ENCODE peak calls at places on chromosomes 4 and X, in nine cellular contexts. J is neural progenitor cell, M is PC-3, S is HepG2, A is K562, I is HCT116, R is MM.1S, T is astrocyte, Y is PC-9. O is an unnamed sample.

GRCh38 chrX:96140796-96141195 is 543.8 kb upstream of the DIAPH2 start:
- DNase-seq in J (no peak), M (peak), S (no peak), A (no peak), I (no peak), R (no peak), T (no peak), Y (no peak), O (no peak)

GRCh38 chrX:50327235-50327634 is 122.7 kb downstream of the CCNB3 start:
- DNase-seq in J (no peak), M (no peak), S (no peak), A (no peak), I (no peak), R (no peak), T (no peak), Y (no peak), O (peak)

GRCh38 chrX:52995974-52996304 is 37.6 kb upstream of the FAM156A start:
- DNase-seq in J (no peak), M (no peak), S (no peak), A (no peak), I (no peak), R (no peak), T (no peak), Y (no peak), O (no peak)

GRCh38 chr4:4395849-4396627 is 9.1 kb downstream of the NSG1 start:
- DNase-seq in J (peak), M (no peak), S (peak), A (peak), I (no peak), R (no peak), T (peak), Y (no peak), O (peak)

GRCh38 chr4:143337600-143338287 is 1.1 kb downstream of the GAB1 start:
- DNase-seq in J (peak), M (peak), S (peak), A (peak), I (no peak), R (peak), T (peak), Y (peak), O (peak)

GRCh38 chrX:22746081-22746480 is 253.7 kb upstream of the DDX53 start:
- DNase-seq in J (no peak), M (no peak), S (no peak), A (no peak), I (no peak), R (no peak), T (no peak), Y (no peak), O (no peak)

GRCh38 chr4:15557806-15558550 is 88.3 kb downstream of the CC2D2A start:
- DNase-seq in J (no peak), M (no peak), S (no peak), A (no peak), I (no peak), R (no peak), T (no peak), Y (no peak), O (no peak)

GRCh38 chrX:2385224-2385623 is 115.6 kb downstream of the DHRSX start:
- DNase-seq in J (no peak), M (peak), S (no peak), A (no peak), I (peak), R (no peak), T (peak), Y (no peak), O (no peak)

GRCh38 chr4:90586799-90587198 is 459.6 kb downstream of the CCSER1 start:
- DNase-seq in J (no peak), M (no peak), S (no peak), A (no peak), I (no peak), R (no peak), T (no peak), Y (no peak), O (no peak)

GRCh38 chr4:70761276-70761816 is 39.6 kb downstream of the RUFY3 start:
- DNase-seq in J (no peak), M (peak), S (no peak), A (no peak), I (no peak), R (no peak), T (no peak), Y (no peak), O (no peak)

GRCh38 chr4:845836-846251 is 19.9 kb upstream of the CPLX1 start:
- DNase-seq in J (no peak), M (no peak), S (no peak), A (no peak), I (no peak), R (no peak), T (peak), Y (no peak), O (no peak)

DNA sequence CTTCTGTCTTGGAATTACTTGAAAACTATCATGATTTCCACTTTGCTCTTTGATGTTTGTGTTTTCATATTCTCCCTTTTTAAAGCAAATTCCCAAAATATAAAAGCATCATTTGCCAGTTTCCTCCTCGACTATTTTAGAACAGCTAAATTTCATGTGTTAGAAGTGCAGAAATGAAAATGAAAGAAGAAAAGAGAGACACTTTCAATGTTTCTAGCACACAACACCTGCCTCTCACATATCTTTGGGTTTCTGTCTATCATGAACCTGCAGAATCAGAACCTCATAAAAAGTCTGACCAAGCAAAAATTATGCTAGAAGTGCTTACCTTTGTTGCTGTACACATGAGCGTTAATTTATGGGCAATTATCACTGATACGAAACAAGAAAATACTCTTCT is 1.9 kb upstream of the NEUROG2 start:
- DNase-seq in J (no peak), M (no peak), S (no peak), A (no peak), I (no peak), R (peak), T (no peak), Y (no peak), O (no peak)
- TF ChIP-seq EZH2 in J (no peak), M (no peak), S (no peak), A (no peak), I (no peak), R (no peak), T (no peak), Y (no peak), O (no peak)

GRCh38 chr4:159158989-159159388 is 56.1 kb downstream of the RAPGEF2 start:
- DNase-seq in J (peak), M (no peak), S (no peak), A (no peak), I (no peak), R (no peak), T (no peak), Y (no peak), O (no peak)
- H3K4me3 ChIP-seq in J (peak), M (no peak), S (no peak), A (no peak), I (no peak), R (no peak), T (no peak), Y (no peak), O (no peak)

GRCh38 chr4:182144621-182145359 is 98.4 kb upstream of the TENM3 start:
- DNase-seq in J (peak), M (no peak), S (no peak), A (no peak), I (no peak), R (peak), T (no peak), Y (no peak), O (peak)

GRCh38 chr4:182142146-182143085 is 100.8 kb upstream of the TENM3 start:
- DNase-seq in J (peak), M (no peak), S (no peak), A (no peak), I (no peak), R (no peak), T (peak), Y (no peak), O (peak)

GRCh38 chr4:182145360-182145905 is 97.8 kb upstream of the TENM3 start:
- DNase-seq in J (peak), M (no peak), S (no peak), A (no peak), I (no peak), R (no peak), T (peak), Y (no peak), O (no peak)

GRCh38 chr4:182143086-182143821 is 99.9 kb upstream of the TENM3 start:
- DNase-seq in J (peak), M (no peak), S (no peak), A (no peak), I (no peak), R (no peak), T (peak), Y (no peak), O (no peak)

DNA sequence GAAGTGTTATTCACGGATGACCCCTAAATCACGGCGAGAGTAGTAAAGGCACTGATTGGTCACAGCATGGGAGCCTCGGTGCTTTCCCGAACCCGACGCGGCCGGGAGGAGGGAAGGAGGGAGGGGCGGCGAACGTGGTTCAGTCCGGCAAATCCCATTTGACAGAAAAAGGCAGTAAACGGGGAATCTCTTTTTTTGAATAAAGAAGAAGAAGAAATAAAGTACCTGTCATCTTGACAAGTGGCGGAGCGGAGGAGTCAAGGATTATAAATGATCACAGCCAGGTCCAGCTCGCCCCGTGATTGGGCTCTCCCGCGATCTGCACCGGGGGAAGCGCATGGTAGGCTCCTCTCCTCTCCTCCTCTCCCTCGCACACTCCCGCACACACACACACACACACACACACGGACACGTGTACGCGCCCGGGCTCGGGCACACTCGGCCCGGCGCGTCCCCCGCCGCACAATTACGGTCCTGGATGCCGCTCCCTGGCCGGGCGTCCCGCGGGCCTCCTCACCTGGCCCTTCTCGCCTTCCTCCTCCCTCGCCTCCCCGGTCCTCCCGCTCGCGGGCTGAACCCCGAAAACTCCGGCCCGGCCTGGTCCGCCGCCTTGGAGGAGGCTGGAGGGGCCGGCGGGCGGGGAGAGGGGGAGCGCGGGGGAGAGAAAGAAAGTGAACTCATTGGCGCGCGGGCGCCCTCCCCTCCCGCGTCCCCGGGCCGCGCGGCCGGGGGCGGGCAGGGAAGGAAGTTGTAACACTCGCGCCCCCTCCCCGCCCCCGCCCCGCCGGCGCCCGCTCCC is 99.2 kb upstream of the TENM3 start:
- DNase-seq in J (peak), M (peak), S (no peak), A (no peak), I (no peak), R (peak), T (peak), Y (no peak), O (peak)
- TF ChIP-seq EZH2 in J (no peak), M (peak), S (peak), A (no peak), I (no peak), R (no peak), T (no peak), Y (no peak), O (no peak)

GRCh38 chr4:153466637-153467153 is 535 bp downstream of the TMEM131L start:
- DNase-seq in J (peak), M (no peak), S (no peak), A (no peak), I (no peak), R (no peak), T (no peak), Y (no peak), O (no peak)

GRCh38 chr4:153464068-153464467 is 2.1 kb upstream of the TMEM131L start:
- DNase-seq in J (no peak), M (peak), S (no peak), A (peak), I (no peak), R (no peak), T (no peak), Y (no peak), O (peak)

GRCh38 chr4:153465583-153465921 is 608 bp upstream of the TMEM131L start:
- DNase-seq in J (peak), M (peak), S (peak), A (peak), I (peak), R (peak), T (no peak), Y (peak), O (peak)

GRCh38 chr4:153465922-153466636 is at the start of gene TMEM131L:
- DNase-seq in J (peak), M (peak), S (peak), A (peak), I (peak), R (peak), T (no peak), Y (peak), O (peak)

GRCh38 chr4:153465145-153465544 is 1.0 kb upstream of the TMEM131L start:
- DNase-seq in J (no peak), M (no peak), S (no peak), A (no peak), I (no peak), R (no peak), T (no peak), Y (no peak), O (peak)
- H3K4me3 ChIP-seq in J (peak), M (peak), S (peak), A (no peak), I (peak), R (peak), T (peak), Y (peak), O (peak)

GRCh38 chrX:114582264-114582632 is 1.6 kb upstream of the HTR2C start:
- DNase-seq in J (peak), M (no peak), S (no peak), A (no peak), I (no peak), R (no peak), T (no peak), Y (no peak), O (no peak)
- TF ChIP-seq EZH2 in J (peak), M (no peak), S (no peak), A (no peak), I (no peak), R (no peak), T (no peak), Y (no peak), O (no peak)

DNA sequence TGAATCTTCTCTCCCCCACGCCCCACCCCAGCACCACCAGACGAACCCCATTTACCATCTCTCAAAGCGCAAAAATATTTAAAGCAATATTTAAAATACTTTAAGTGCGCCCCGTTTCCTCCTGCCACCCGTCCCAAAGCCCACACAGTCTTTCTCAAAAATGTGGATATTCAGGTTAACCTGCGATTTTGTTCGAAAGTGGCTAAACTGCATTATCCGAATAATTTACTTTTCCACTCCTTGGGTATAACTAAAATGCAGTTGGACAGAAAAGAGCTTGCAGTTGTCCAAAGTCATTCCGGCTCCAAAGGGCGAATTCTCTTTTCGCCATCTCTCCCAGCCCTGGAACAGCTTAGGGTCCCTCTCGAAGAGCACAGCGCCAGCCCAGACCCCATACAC is 662 bp downstream of the SMIM43 start:
- DNase-seq in J (no peak), M (no peak), S (no peak), A (no peak), I (no peak), R (no peak), T (no peak), Y (no peak), O (no peak)
- H3K4me3 ChIP-seq in J (peak), M (no peak), S (no peak), A (no peak), I (no peak), R (no peak), T (peak), Y (no peak), O (peak)

DNA sequence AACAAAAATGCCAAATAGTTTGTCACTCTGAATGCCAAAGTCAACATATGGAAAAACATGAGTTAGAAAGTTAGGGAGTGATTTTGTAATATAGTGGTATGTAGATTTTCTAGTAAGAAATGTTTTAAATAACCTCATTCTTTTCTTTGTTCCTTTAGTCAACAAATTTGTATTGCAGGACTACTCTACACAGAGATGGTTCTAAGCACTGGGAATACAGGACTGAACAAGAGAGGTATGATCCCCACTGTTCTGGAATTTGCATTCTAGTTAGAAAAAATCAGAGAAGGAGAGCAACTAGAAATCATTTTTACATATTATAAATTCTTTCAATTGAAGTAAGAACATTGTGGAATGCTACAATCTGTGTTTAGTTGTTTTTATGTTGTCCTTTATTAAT is 218.8 kb upstream of the ANXA10 start:
- DNase-seq in J (no peak), M (no peak), S (no peak), A (no peak), I (no peak), R (no peak), T (no peak), Y (no peak), O (no peak)
- TF ChIP-seq EZH2 in J (no peak), M (no peak), S (no peak), A (no peak), I (no peak), R (no peak), T (no peak), Y (no peak), O (no peak)

O was measured in A673.